ENCODE peak calls at places on chromosomes 13 and 19, in four cellular contexts. N, T, O and R are unnamed samples.

GRCh38 chr13:72168126-72168525 is 301.1 kb upstream of the DACH1 start:
- DNase-seq in N (no peak), T (no peak), O (no peak), R (no peak)

GRCh38 chr19:43545981-43546380 is 13.0 kb downstream of the ZNF575 start:
- DNase-seq in N (no peak), T (no peak), O (no peak), R (no peak)

GRCh38 chr13:104008075-104008474 is 941.9 kb upstream of the SLC10A2 start:
- DNase-seq in N (no peak), T (no peak), O (no peak), R (no peak)

GRCh38 chr13:110575322-110576069 is 14.0 kb upstream of the RAB20 start:
- DNase-seq in N (no peak), T (no peak), O (peak), R (no peak)

GRCh38 chr13:99191336-99191899 is 9.2 kb upstream of the UBAC2 start:
- DNase-seq in N (no peak), T (no peak), O (no peak), R (no peak)

GRCh38 chr13:93794197-93794885 is 567.7 kb downstream of the GPC6 start:
- DNase-seq in N (no peak), T (no peak), O (no peak), R (no peak)

GRCh38 chr19:46928951-46929350 is 68.2 kb downstream of the ARHGAP35 start:
- DNase-seq in N (no peak), T (no peak), O (no peak), R (no peak)

GRCh38 chr19:28289294-28290063 is 923.5 kb downstream of the UQCRFS1 start:
- DNase-seq in N (no peak), T (no peak), O (no peak), R (no peak)

GRCh38 chr13:28273919-28274318 is 135.6 kb downstream of the PAN3 start:
- DNase-seq in N (no peak), T (no peak), O (no peak), R (no peak)

GRCh38 chr19:17420267-17420924 is 549 bp downstream of the MVB12A start:
- DNase-seq in N (no peak), T (peak), O (peak), R (no peak)

GRCh38 chr13:43676320-43676719 is 110.5 kb downstream of the ENOX1 start:
- DNase-seq in N (no peak), T (no peak), O (no peak), R (no peak)

GRCh38 chr19:47013041-47013517 is 6.6 kb upstream of the NPAS1 start:
- DNase-seq in N (peak), T (peak), O (peak), R (peak)

GRCh38 chr13:94710881-94711560 is 1.3 kb downstream of the SOX21 start:
- DNase-seq in N (no peak), T (no peak), O (no peak), R (no peak)

GRCh38 chr13:46728777-46729176 is 68.2 kb downstream of the ESD start:
- DNase-seq in N (no peak), T (no peak), O (no peak), R (no peak)

GRCh38 chr13:83752141-83752540 is 130.1 kb downstream of the SLITRK1 start:
- DNase-seq in N (no peak), T (no peak), O (no peak), R (no peak)

GRCh38 chr13:94712287-94712811 is at the start of gene SOX21:
- DNase-seq in N (no peak), T (peak), O (no peak), R (no peak)

GRCh38 chr19:54457773-54458647 is 5.6 kb downstream of the LENG9 start:
- DNase-seq in N (no peak), T (no peak), O (no peak), R (no peak)

GRCh38 chr13:99653526-99653925 is 152.3 kb downstream of the TM9SF2 start:
- DNase-seq in N (no peak), T (no peak), O (no peak), R (no peak)

GRCh38 chr19:18312021-18312534 is 10.8 kb downstream of the LSM4 start:
- DNase-seq in N (no peak), T (no peak), O (no peak), R (no peak)

GRCh38 chr19:55685776-55686175 is 10.8 kb downstream of the EPN1 start:
- DNase-seq in N (no peak), T (no peak), O (no peak), R (no peak)

GRCh38 chr19:35879770-35880317 is 11.5 kb downstream of the APLP1 start:
- DNase-seq in N (peak), T (peak), O (peak), R (peak)

GRCh38 chr13:91216928-91217700 is 130.4 kb upstream of the MIR17HG start:
- DNase-seq in N (no peak), T (no peak), O (no peak), R (no peak)

GRCh38 chr13:111034811-111035210 is 80.3 kb upstream of the ARHGEF7 start:
- DNase-seq in N (peak), T (no peak), O (no peak), R (no peak)

GRCh38 chr19:6230991-6231448 is 48.8 kb downstream of the MLLT1 start:
- DNase-seq in N (no peak), T (no peak), O (no peak), R (no peak)

GRCh38 chr19:15457701-15458484 is 6.5 kb downstream of the RASAL3 start:
- DNase-seq in N (no peak), T (no peak), O (no peak), R (no peak)

GRCh38 chr13:19587635-19588300 is 26.4 kb upstream of the TPTE2 start:
- DNase-seq in N (no peak), T (no peak), O (peak), R (no peak)
- TF ChIP-seq CTCF in N (peak), T (no peak), O (peak), R (peak)

DNA sequence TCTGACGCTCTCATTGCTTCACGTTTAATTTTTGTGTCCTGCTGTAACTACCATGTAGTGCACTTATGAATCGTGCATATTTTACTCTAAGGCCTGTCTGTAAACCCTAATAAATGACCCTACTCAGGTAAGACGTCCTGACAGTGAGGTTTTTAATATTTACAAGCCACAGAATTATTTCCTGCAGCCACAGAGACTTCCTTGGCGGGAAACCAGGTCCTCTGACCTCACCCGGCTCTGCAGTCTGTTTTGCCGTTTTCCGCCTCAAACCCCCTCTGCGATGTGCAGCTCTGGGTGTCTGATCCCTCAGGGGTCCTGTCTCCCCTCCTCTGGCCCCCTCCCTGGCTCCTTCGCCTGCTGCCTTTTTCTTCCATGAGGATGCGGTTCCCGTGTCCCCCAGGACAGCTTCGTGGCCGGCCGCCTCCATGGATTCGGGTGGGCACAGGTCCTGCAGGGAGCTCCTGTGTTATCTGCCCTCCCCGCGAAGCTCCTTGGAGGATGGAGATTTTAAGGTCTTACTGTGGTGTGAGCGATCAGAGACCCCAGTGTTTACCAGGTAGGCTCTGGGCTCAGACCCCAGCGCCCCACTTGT is 66.3 kb downstream of the MCF2L start:
- DNase-seq in N (no peak), T (no peak), O (no peak), R (no peak)
- TF ChIP-seq CTCF in N (no peak), T (no peak), O (no peak), R (no peak)

DNA sequence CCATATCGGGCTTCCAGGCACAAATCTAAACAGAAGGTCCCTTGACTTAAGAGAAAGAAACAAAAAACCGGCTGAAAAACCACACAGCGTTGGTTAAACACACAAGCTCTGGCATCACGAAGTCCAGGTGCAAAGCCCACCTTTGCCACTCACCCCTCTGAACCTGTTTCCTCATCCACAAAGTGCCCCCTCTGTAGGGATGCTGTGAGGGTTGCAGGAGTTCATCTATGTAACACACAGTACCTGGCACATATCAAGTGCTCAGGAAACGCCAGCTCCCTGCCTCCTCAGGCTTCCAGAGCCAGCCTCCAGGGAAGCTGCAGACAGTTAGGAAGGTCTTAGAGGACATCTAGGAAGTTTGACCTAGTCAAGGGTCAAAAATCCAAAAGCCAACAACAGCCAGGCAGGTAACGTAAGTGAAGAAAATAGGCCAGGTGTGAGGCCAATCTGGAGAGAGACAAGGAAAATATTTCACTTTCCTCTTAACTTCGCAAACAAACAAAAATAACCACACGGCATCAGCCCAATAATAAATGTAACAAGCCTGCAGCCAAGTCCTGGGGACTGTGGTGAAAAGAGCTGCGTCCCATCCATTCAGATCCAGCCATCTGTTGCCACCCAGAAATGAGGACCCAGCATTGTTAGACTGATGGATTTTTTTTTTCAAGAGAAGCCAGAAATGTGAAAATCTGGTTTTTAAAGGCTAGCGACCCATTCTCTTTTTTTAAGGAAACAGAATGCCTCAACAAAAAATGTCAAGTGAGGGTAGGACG is 10.0 kb downstream of the KDELR1 start:
- DNase-seq in N (no peak), T (no peak), O (no peak), R (no peak)
- TF ChIP-seq CTCF in N (no peak), T (no peak), O (no peak), R (no peak)

GRCh38 chr19:30649934-30650614 is 277.9 kb downstream of the ZNF536 start:
- DNase-seq in N (no peak), T (no peak), O (peak), R (no peak)

GRCh38 chr19:30647891-30648290 is 275.7 kb downstream of the ZNF536 start:
- DNase-seq in N (no peak), T (no peak), O (no peak), R (no peak)

GRCh38 chr19:30646806-30647205 is 274.6 kb downstream of the ZNF536 start:
- DNase-seq in N (no peak), T (no peak), O (no peak), R (no peak)

GRCh38 chr19:30649149-30649548 is 277.0 kb downstream of the ZNF536 start:
- DNase-seq in N (no peak), T (no peak), O (no peak), R (no peak)

DNA sequence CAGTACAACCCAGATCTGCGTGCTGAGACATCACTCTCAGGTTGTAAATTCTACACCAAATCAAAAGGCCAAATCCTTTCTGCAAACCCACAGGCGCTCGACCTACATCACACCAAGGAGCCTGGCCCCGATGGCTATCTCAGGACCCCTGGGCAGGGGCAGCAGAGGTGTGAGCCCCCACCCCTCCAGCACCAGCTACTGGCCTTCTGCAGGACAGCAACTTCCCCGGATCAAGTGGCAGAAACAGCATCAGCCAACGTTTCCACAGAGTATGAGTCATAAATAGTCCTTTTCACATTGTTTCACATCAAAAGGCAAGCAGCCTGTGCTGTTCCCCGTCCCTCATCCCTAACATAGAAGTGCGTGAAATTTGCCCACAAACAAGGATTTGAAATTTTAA is 276.1 kb downstream of the ZNF536 start:
- DNase-seq in N (no peak), T (no peak), O (no peak), R (no peak)
- TF ChIP-seq CTCF in N (no peak), T (no peak), O (no peak), R (no peak)

GRCh38 chr19:48975947-48976847 is 11.1 kb downstream of the FTL start:
- DNase-seq in N (no peak), T (no peak), O (no peak), R (no peak)
- TF ChIP-seq CTCF in N (no peak), T (no peak), O (no peak), R (peak)

DNA sequence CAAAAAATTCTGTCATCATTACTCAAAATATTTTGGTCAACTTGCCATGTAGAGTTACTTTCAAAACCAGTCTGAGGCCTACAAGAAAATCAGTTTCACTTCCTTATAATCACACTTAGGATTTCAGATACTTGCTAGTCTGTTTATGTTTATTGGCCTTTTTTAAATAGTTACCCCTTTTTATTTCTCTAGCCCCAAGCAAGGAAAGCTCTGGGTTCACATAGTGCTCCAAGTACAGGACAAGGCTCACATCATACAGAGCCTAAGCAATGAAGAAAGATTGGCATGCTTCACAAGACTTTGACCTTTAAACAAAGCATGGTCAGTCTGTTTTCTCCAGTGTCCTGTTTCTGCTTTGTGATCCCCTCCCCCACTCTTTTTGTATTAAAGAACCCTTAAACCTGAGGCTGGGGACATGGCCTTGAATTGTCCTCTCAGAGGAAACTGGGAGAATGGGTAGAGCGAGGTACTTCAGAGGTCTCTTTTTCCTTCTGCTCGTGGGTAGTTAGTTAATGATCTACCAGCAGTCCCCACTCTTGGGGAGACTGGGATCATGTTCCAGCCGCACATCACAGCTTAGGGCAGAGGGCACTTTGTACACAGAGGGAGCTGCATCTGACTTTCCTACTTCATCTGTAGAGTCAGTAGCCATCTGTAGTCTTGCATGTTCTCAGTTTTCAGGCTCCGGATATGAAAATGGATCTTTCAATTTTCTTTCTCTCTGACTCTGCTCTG is 30.6 kb downstream of the CEACAM1 start:
- DNase-seq in N (no peak), T (no peak), O (no peak), R (no peak)
- TF ChIP-seq CTCF in N (no peak), T (no peak), O (no peak), R (no peak)

GRCh38 chr13:23881408-23881785 is 7.8 kb downstream of the MIPEP start:
- DNase-seq in N (no peak), T (no peak), O (no peak), R (no peak)
- TF ChIP-seq CTCF in N (no peak), T (no peak), O (no peak), R (no peak)

GRCh38 chr19:5086725-5087439 is 118.0 kb downstream of the KDM4B start:
- DNase-seq in N (no peak), T (no peak), O (no peak), R (no peak)
- TF ChIP-seq CTCF in N (no peak), T (no peak), O (no peak), R (no peak)

DNA sequence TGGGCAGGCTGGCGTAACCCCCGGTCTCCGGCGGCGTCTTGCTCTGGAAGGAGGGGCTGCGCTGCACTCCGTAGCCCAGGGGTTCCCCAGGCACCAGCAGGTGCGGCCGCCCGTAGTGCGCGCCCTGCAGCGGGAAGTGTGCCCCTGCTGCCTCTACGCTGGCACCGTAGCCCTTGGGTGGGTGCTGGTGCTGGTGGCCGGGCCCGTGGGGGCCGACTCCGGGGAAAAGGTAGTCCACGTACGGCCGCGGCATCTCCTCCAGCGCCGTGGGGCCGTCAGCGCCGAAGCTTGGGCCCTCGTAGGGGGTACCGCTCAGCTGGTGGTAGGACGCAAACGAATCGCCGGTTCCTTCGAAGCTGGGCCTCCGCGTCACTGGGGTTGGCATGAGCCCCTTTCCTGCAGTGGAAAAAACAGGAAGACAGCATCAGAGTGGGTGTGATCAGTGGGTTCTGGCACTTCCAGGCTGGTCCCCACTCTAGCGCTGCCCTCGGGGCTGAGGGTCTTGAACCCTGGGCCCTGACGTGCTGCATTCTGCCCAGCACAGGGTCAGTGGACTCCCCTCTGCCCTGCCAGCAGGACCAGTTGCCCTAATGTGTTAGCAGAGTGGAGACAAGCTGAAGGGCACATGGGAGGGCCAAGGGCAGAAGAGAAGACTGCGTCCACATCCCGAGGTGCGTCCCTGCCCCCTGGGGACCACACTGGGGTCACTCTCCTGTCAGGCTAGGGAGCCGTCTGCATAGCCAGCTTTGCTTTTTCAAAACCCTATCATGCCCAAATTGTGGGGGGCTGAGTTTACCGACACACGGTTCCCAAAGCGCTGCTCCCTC is 72.3 kb downstream of the LATS2 start:
- DNase-seq in N (no peak), T (no peak), O (no peak), R (no peak)
- TF ChIP-seq CTCF in N (no peak), T (no peak), O (no peak), R (no peak)

DNA sequence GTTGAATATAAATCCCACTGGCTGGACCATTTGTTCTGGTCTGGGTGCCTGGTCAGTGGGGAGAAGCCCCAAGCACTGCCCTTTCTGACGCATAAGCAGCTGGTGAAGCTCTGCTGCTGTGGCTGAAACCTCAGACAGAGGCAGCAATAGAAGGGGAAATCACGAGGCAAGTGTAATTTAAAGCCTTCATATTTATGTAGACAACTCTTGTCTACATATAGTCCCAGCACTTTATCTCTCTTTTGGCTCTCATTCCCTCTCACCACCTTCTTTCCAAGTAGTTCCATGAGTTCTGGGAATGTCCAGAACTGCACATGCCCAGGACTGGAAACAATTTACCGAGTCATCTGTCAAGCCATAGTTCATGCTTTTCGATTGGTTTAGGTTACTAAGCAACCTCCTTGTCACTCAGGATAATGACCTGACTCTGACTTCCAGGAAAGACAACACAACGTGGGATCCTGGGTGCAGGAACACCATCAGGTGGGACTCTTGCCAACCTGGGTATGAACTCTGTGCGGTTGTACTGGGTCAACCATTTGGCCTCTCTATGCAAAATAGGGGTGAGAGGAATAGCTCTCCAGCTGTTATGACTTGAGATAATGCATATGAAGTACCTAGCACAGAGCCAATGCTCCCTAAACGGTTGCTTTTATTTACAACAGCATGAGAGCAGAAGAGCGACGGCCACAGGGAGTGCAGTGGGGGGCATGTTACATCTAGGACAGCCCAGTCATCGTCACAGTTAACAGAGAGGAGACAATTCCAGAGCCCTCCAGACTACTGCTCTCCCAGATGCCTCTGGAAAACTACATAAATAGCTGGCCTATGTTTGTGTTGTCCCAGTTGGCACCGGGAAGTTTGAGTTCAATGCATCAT is 321.9 kb downstream of the FOXO1 start:
- DNase-seq in N (no peak), T (no peak), O (no peak), R (no peak)
- TF ChIP-seq CTCF in N (no peak), T (no peak), O (no peak), R (no peak)